ENCODE peak calls at places on chromosome 7, in ten cellular contexts. D is amniotic stem cell; O is CD4-positive, alpha-beta T cell; Y is stimulated activated CD8-positive, alpha-beta memory T cell treated with anti-CD3 and anti-CD28 coated beads, Interleukin-15, amount 100 ng/mL, for 1 hour; H is GF-D8; I is activated CD4-positive, alpha-beta T cell treated with anti-CD3 and anti-CD28 coated beads for 24 hours; S is HEK293T; L is stimulated activated naive B cell treated with anti-CD40 and anti-IgM and Interleukin-4, amounts not matched to agents 10 μg/mL and 1 μg/mL and 100 μg/mL, for 72 hours; F is CD4-positive, alpha-beta memory T cell; X is amygdala. N is an unnamed sample.

GRCh38 chr7:28301148-28301641 is 111.1 kb upstream of the CREB5 start:
- DNase-seq in F (no peak), H (no peak), X (no peak), S (no peak), D (no peak), O (no peak), Y (no peak), L (no peak), I (no peak), N (no peak)

GRCh38 chr7:30917216-30917893 is 5.7 kb downstream of the AQP1 start:
- DNase-seq in O (no peak), F (no peak), D (no peak), I (no peak), L (no peak), H (no peak), Y (no peak), S (no peak), X (no peak), N (no peak)

GRCh38 chr7:78018541-78019456 is 220.2 kb downstream of the PHTF2 start:
- DNase-seq in L (peak), H (no peak), Y (no peak), X (no peak), I (no peak), S (peak), O (no peak), D (no peak), F (no peak), N (no peak)

GRCh38 chr7:87420173-87420572 is 55.3 kb downstream of the ABCB4 start:
- DNase-seq in I (no peak), X (no peak), H (no peak), L (no peak), D (no peak), F (no peak), Y (no peak), O (no peak), S (no peak), N (no peak)

GRCh38 chr7:64574481-64575159 is 11.7 kb upstream of the ZNF680 start:
- DNase-seq in Y (no peak), X (peak), F (no peak), D (no peak), I (no peak), S (no peak), L (no peak), O (no peak), H (no peak), N (no peak)

GRCh38 chr7:154096-154835 is 38.1 kb upstream of the FAM20C start:
- DNase-seq in F (no peak), I (no peak), X (no peak), D (no peak), O (no peak), S (no peak), L (no peak), Y (no peak), H (no peak), N (no peak)

GRCh38 chr7:94632338-94633024 is 23.5 kb downstream of the SGCE start:
- DNase-seq in I (no peak), D (peak), S (no peak), O (no peak), Y (no peak), X (no peak), F (no peak), H (no peak), L (no peak), N (no peak)

GRCh38 chr7:101999420-101999819 is 182.0 kb downstream of the CUX1 start:
- DNase-seq in F (no peak), S (no peak), H (no peak), D (no peak), L (no peak), I (no peak), O (no peak), Y (no peak), X (no peak), N (no peak)

GRCh38 chr7:64892666-64893269 is 10.3 kb upstream of the ZNF273 start:
- DNase-seq in O (no peak), Y (no peak), D (no peak), I (no peak), L (no peak), H (no peak), X (no peak), S (no peak), F (no peak), N (no peak)

GRCh38 chr7:76300210-76300731 is 2.2 kb upstream of the HSPB1 start:
- DNase-seq in Y (no peak), S (no peak), H (no peak), I (no peak), X (no peak), D (no peak), F (no peak), O (no peak), L (no peak), N (no peak)

GRCh38 chr7:22671177-22671879 is 55.7 kb upstream of the IL6 start:
- DNase-seq in H (no peak), D (no peak), F (no peak), S (no peak), L (peak), Y (no peak), I (no peak), X (no peak), O (no peak), N (no peak)

GRCh38 chr7:46972205-46972604 is 609.7 kb downstream of the TNS3 start:
- DNase-seq in F (no peak), S (no peak), D (no peak), O (no peak), I (no peak), L (no peak), X (no peak), H (no peak), Y (no peak), N (no peak)

GRCh38 chr7:112129655-112130323 is 76.4 kb downstream of the DOCK4 start:
- DNase-seq in D (no peak), X (no peak), F (no peak), H (no peak), Y (no peak), O (no peak), S (no peak), L (no peak), I (no peak), N (no peak)

GRCh38 chr7:72258074-72258473 is 154.1 kb downstream of the CALN1 start:
- DNase-seq in S (no peak), I (no peak), L (no peak), D (no peak), F (no peak), Y (no peak), O (no peak), H (no peak), X (no peak), N (no peak)

GRCh38 chr7:2266911-2267310 is 24.9 kb downstream of the NUDT1 start:
- DNase-seq in Y (no peak), I (no peak), F (no peak), L (no peak), S (no peak), X (no peak), H (no peak), O (no peak), D (no peak), N (no peak)

GRCh38 chr7:80218723-80219122 is 84.1 kb downstream of the GNAI1 start:
- DNase-seq in F (no peak), I (peak), O (no peak), X (no peak), D (peak), H (no peak), Y (no peak), L (no peak), S (no peak), N (no peak)

GRCh38 chr7:151894131-151895007 is 17.5 kb upstream of the PRKAG2 start:
- DNase-seq in S (no peak), H (no peak), O (no peak), Y (no peak), F (no peak), L (no peak), I (no peak), X (no peak), D (no peak), N (no peak)

GRCh38 chr7:159023746-159024145 is 120.9 kb downstream of the VIPR2 start:
- DNase-seq in Y (no peak), L (no peak), F (no peak), D (no peak), X (no peak), H (no peak), S (no peak), I (no peak), O (no peak), N (no peak)

GRCh38 chr7:1938788-1939433 is 268.8 kb downstream of the ELFN1 start:
- DNase-seq in X (no peak), D (no peak), I (no peak), S (no peak), O (peak), F (no peak), H (no peak), Y (no peak), L (peak), N (no peak)

GRCh38 chr7:158241919-158242318 is 345.7 kb downstream of the PTPRN2 start:
- DNase-seq in O (no peak), S (no peak), D (no peak), H (no peak), Y (no peak), L (no peak), I (no peak), X (no peak), F (no peak), N (no peak)

GRCh38 chr7:157871681-157872080 is 534.9 kb downstream of the DNAJB6 start:
- DNase-seq in L (no peak), Y (no peak), X (no peak), O (no peak), S (no peak), F (no peak), H (no peak), D (no peak), I (no peak), N (no peak)

GRCh38 chr7:30931161-30931926 is 19.7 kb downstream of the AQP1 start:
- DNase-seq in L (no peak), I (no peak), Y (no peak), X (no peak), D (no peak), H (no peak), S (no peak), F (no peak), O (no peak), N (no peak)

GRCh38 chr7:6476596-6477374 is 29.0 kb upstream of the DAGLB start:
- DNase-seq in I (no peak), O (no peak), Y (no peak), F (no peak), H (no peak), D (no peak), S (no peak), X (no peak), L (no peak), N (no peak)

GRCh38 chr7:37942934-37943610 is 22.6 kb downstream of the EPDR1 start:
- DNase-seq in D (no peak), H (no peak), S (no peak), F (no peak), X (peak), Y (no peak), L (no peak), I (no peak), O (no peak), N (no peak)

GRCh38 chr7:87784424-87784823 is 91.7 kb downstream of the SLC25A40 start:
- DNase-seq in O (no peak), S (no peak), Y (no peak), I (no peak), F (no peak), X (no peak), D (no peak), L (no peak), H (no peak), N (no peak)

N was measured in T-helper 17 cell.